ENCODE peak calls at places on chromosomes 16 and 17, in six cellular contexts. R is H1, X is SK-N-SH, P is GM12878, S is K562, H is HepG2. A is an unnamed sample.
A peak's percentile ranks its signal among the peaks of the same experiment; 100 is the strongest.

GRCh38 chr17:82316651-82317393 is 586 bp downstream of the CD7 start:
- DNase-seq in X (no peak), S (no peak), R (no peak), H (no peak), P (no peak), A (no peak)

GRCh38 chr16:51731160-51731559 is 580.1 kb upstream of the SALL1 start:
- DNase-seq in P (no peak), H (no peak), X (no peak), R (no peak), S (no peak), A (no peak)

GRCh38 chr17:15436399-15437369 is 30.7 kb downstream of the CDRT4 start:
- DNase-seq in H (peak; percentile 65), S (peak; percentile 53), P (no peak), R (no peak), X (no peak), A (peak; percentile 57)

GRCh38 chr16:1612320-1613111 is at the start of gene CRAMP1:
- DNase-seq in R (no peak), P (no peak), H (no peak), S (no peak), X (peak; percentile 52), A (peak; percentile 26)

GRCh38 chr17:59761385-59762021 is 54.0 kb downstream of the VMP1 start:
- DNase-seq in S (no peak), X (no peak), H (peak; percentile 92), P (no peak), R (no peak), A (no peak)

GRCh38 chr16:27154573-27155521 is 48.5 kb upstream of the KDM8 start:
- DNase-seq in S (peak; percentile 85), H (peak; percentile 52), R (peak; percentile 41), P (no peak), X (peak; percentile 77), A (no peak)

GRCh38 chr17:69084911-69085310 is 24.2 kb upstream of the ABCA9 start:
- DNase-seq in R (peak; percentile 70), P (no peak), S (peak; percentile 23), X (peak; percentile 23), H (peak; percentile 50), A (no peak)

GRCh38 chr16:78596996-78597422 is 497.6 kb downstream of the WWOX start:
- DNase-seq in R (no peak), H (peak; percentile 93), X (no peak), S (no peak), P (no peak), A (no peak)

GRCh38 chr17:73231363-73231762 is 30.3 kb downstream of the CPSF4L start:
- DNase-seq in X (peak; percentile 54), S (no peak), R (no peak), P (no peak), H (no peak), A (no peak)

GRCh38 chr17:75827291-75828050 is 16.7 kb downstream of the UNC13D start:
- DNase-seq in H (peak; percentile 50), P (no peak), S (peak; percentile 65), X (peak; percentile 99), R (peak; percentile 44), A (no peak)

GRCh38 chr17:68197997-68198930 is 49.6 kb upstream of the AMZ2 start:
- DNase-seq in H (no peak), X (peak; percentile 46), R (no peak), S (no peak), P (no peak), A (no peak)

GRCh38 chr17:42526031-42526444 is 10.0 kb upstream of the NAGLU start:
- DNase-seq in X (no peak), H (no peak), P (no peak), S (no peak), R (no peak), A (no peak)

GRCh38 chr17:73553311-73553710 is 90.9 kb downstream of the SDK2 start:
- DNase-seq in X (no peak), P (no peak), H (no peak), R (no peak), S (no peak), A (no peak)

GRCh38 chr17:29615492-29616299 is 7.0 kb downstream of the CORO6 start:
- DNase-seq in R (no peak), X (peak; percentile 61), S (peak; percentile 97), H (peak; percentile 72), P (no peak), A (peak; percentile 76)

GRCh38 chr16:72467157-72467759 is 295.3 kb upstream of the PMFBP1 start:
- DNase-seq in R (no peak), S (peak; percentile 10), X (peak; percentile 37), H (peak; percentile 69), P (no peak), A (peak; percentile 17)

GRCh38 chr17:41116292-41116691 is 1.9 kb downstream of the KRTAP4-11 start:
- DNase-seq in H (no peak), P (no peak), X (no peak), R (no peak), S (no peak), A (peak; percentile 18)

GRCh38 chr17:30278032-30278431 is 13.7 kb downstream of the BLMH start:
- DNase-seq in H (peak; percentile 49), X (peak; percentile 45), S (no peak), R (no peak), P (no peak), A (peak; percentile 14)

GRCh38 chr16:25413962-25414361 is 156.3 kb upstream of the ZKSCAN2 start:
- DNase-seq in X (no peak), P (no peak), H (no peak), S (no peak), R (no peak), A (no peak)

GRCh38 chr17:17514993-17515920 is 19.1 kb upstream of the RASD1 start:
- DNase-seq in R (peak; percentile 33), X (peak; percentile 76), S (no peak), P (no peak), H (no peak), A (no peak)

GRCh38 chr16:68084504-68085258 is 489 bp upstream of the NFATC3 start:
- DNase-seq in H (peak; percentile 97), R (peak; percentile 77), X (peak; percentile 90), S (peak; percentile 87), P (peak; percentile 71), A (peak; percentile 96)

GRCh38 chr16:74611721-74612120 is 4.8 kb upstream of the GLG1 start:
- DNase-seq in S (no peak), X (no peak), P (no peak), R (no peak), H (no peak), A (no peak)

GRCh38 chr17:38550661-38551060 is 55.1 kb downstream of the SRCIN1 start:
- DNase-seq in S (peak; percentile 71), H (no peak), P (no peak), R (no peak), X (no peak), A (no peak)

GRCh38 chr17:50495217-50495823 is 12.9 kb upstream of the MYCBPAP start:
- DNase-seq in X (no peak), P (no peak), R (no peak), S (no peak), H (no peak), A (no peak)

GRCh38 chr16:67531247-67531646 is 2.6 kb downstream of the RIPOR1 start:
- DNase-seq in R (no peak), S (no peak), P (no peak), X (no peak), H (no peak), A (peak; percentile 87)

GRCh38 chr16:56426585-56426984 is 1.2 kb upstream of the AMFR start:
- DNase-seq in R (no peak), X (no peak), H (no peak), S (no peak), P (no peak), A (no peak)

GRCh38 chr17:43360739-43361498 is 37.9 kb upstream of the ARL4D start:
- DNase-seq in X (peak; percentile 78), H (peak; percentile 99), R (peak; percentile 98), P (peak; percentile 100), S (no peak), A (peak; percentile 97)

GRCh38 chr17:49013311-49014205 is 16.4 kb downstream of the IGF2BP1 start:
- DNase-seq in H (no peak), P (no peak), R (peak; percentile 56), S (peak; percentile 42), X (no peak), A (no peak)

GRCh38 chr16:84652565-84652964 is 4.3 kb downstream of the KLHL36 start:
- DNase-seq in P (no peak), H (no peak), R (no peak), S (no peak), X (no peak), A (peak; percentile 18)

DNA sequence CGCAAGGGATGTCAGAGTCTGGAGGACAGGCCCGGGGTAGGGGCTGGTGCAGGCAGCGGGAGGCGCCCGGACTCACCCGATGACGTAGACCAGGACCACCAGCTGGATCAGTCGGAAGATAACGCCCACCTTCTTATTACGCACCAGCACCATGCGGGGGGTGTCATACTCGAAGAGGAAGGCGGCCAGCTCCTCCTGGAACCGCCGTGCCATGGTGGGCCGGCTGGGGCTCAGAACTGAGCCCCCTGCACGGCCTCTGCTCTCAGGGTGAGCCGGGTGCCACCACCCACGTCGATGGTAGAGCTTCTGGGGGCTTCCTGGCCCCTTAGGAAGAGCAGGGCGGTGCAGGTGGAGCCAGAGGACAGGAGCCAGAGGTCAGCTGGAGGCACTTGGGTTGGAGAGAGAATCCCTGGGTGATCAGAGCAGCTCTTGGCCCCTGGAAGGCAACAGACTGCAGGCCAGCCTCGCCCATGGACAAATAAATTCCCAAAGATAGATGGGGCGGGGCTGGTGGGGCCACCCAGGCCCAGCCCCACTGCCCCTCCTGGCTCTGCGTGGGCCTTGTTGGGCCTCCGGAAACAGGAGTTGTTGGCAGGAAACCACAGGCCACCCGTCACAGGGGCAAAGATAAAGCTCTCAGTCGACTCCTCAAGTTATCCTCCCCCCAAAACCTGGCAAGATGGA is at the start of gene P2RX1:
- DNase-seq in X (no peak), H (no peak), S (peak; percentile 63), P (no peak), R (no peak), A (peak; percentile 92)
- TF ChIP-seq GABPA in X (no peak), H (no peak), S (peak; percentile 74), P (no peak), R (no peak), A (no peak)

DNA sequence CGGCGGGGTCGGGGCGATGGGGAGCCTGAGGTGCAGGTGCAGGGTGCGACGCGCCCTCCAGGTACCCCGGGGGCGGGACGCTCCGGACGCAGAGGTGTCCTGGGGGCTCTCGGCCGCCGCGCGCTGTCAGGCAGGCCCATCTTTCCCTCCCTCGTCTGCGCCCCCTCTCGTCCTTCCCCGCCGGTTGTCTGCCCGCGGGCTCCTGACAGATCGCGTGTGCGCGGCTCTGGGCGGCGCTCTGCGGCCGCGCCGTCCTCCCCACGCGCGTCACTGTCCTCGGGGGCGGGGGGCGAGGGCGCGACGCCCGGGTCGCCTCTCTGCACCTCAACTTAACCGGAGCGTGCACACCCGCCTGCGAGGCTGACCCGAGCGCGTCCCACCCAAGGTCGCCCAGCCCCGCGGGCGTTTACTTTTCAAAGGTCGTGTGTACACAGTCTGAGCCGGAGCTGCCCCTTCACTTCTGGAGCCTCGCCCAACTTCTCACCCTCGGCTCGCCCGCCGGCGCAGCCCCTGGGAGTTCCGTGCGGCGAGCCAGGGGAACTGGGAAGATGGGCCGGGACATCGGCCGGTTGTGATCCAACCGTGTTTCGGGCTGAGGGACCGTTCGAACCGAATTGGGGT is 512 bp downstream of the AKAP1 start:
- DNase-seq in R (no peak), P (no peak), X (peak; percentile 89), H (peak; percentile 94), S (peak; percentile 83), A (peak; percentile 56)
- TF ChIP-seq CTCF in R (peak; percentile 4), P (peak; percentile 32), X (peak; percentile 42), H (peak; percentile 48), S (peak; percentile 48), A (no peak)

GRCh38 chr16:12017583-12017982 is 41.0 kb downstream of the SNX29 start:
- DNase-seq in R (no peak), S (no peak), P (no peak), H (no peak), X (no peak), A (no peak)
- TF ChIP-seq GABPA in R (no peak), S (no peak), P (no peak), H (no peak), X (no peak), A (no peak)

GRCh38 chr17:7133424-7133823 is 18.8 kb upstream of the ASGR2 start:
- DNase-seq in S (peak; percentile 26), R (no peak), X (peak; percentile 58), H (peak; percentile 74), P (peak; percentile 36), A (peak; percentile 57)
- TF ChIP-seq CTCF in S (peak; percentile 47), R (peak; percentile 33), X (peak; percentile 50), H (peak; percentile 67), P (peak; percentile 44), A (no peak)